ENCODE peak calls at places on chromosomes 2 and 18, in six cellular contexts. D is colonic mucosa, A is AG04450, X is adrenal gland, C is substantia nigra, F is amniotic stem cell. S is an unnamed sample.

GRCh38 chr2:210203162-210203561 is 22.1 kb downstream of the ACADL start:
- DNase-seq in A (no peak), F (no peak), D (no peak), C (no peak), X (no peak), S (no peak)

GRCh38 chr2:108570416-108570815 is 36.1 kb downstream of the LIMS1 start:
- DNase-seq in F (no peak), X (no peak), A (no peak), C (no peak), D (no peak), S (no peak)

GRCh38 chr2:152200101-152200500 is 24.5 kb upstream of the STAM2 start:
- DNase-seq in D (no peak), A (no peak), F (no peak), X (no peak), C (no peak), S (no peak)

GRCh38 chr2:106020821-106021316 is 173.2 kb downstream of the UXS1 start:
- DNase-seq in A (no peak), C (no peak), F (no peak), D (no peak), X (no peak), S (no peak)

GRCh38 chr18:45324489-45325111 is 290.7 kb upstream of the SLC14A2 start:
- DNase-seq in D (peak; percentile 22), F (no peak), A (peak; percentile 11), C (no peak), X (peak; percentile 26), S (peak; percentile 63)

GRCh38 chr2:159010963-159011362 is 42.5 kb downstream of the TANC1 start:
- DNase-seq in X (no peak), A (no peak), F (no peak), C (no peak), D (no peak), S (no peak)

GRCh38 chr18:26919656-26920055 is 54.1 kb upstream of the AQP4 start:
- DNase-seq in C (no peak), A (no peak), F (no peak), X (no peak), D (no peak), S (peak; percentile 45)

GRCh38 chr2:201261911-201262310 is 1.6 kb downstream of the CASP8 start:
- DNase-seq in D (no peak), F (no peak), A (no peak), C (no peak), X (no peak), S (no peak)

GRCh38 chr2:55902971-55903370 is 20.6 kb downstream of the EFEMP1 start:
- DNase-seq in A (no peak), D (no peak), X (no peak), F (no peak), C (no peak), S (no peak)

GRCh38 chr18:45014047-45014501 is 333.4 kb downstream of the SETBP1 start:
- DNase-seq in A (peak; percentile 49), F (peak; percentile 74), X (peak; percentile 13), C (no peak), D (no peak), S (no peak)

GRCh38 chr2:186977433-186978045 is 128.6 kb upstream of the ZSWIM2 start:
- DNase-seq in A (no peak), F (no peak), X (no peak), D (no peak), C (no peak), S (no peak)

GRCh38 chr2:9752441-9753275 is 90.6 kb upstream of the TAF1B start:
- DNase-seq in C (no peak), F (no peak), D (no peak), A (peak; percentile 32), X (no peak), S (no peak)

GRCh38 chr2:17621781-17622180 is 81.3 kb downstream of the VSNL1 start:
- DNase-seq in X (peak; percentile 7), A (no peak), C (no peak), D (no peak), F (no peak), S (no peak)

GRCh38 chr2:85523906-85524566 is 14.9 kb upstream of the MAT2A start:
- DNase-seq in X (no peak), A (no peak), D (no peak), F (no peak), C (no peak), S (no peak)

GRCh38 chr2:230930928-230931555 is 6.0 kb upstream of the GPR55 start:
- DNase-seq in C (no peak), F (no peak), D (no peak), A (no peak), X (no peak), S (no peak)

GRCh38 chr2:227000123-227000522 is 163.9 kb downstream of the COL4A4 start:
- DNase-seq in C (no peak), D (no peak), X (no peak), F (no peak), A (no peak), S (no peak)

GRCh38 chr2:12456293-12457151 is 260.2 kb upstream of the TRIB2 start:
- DNase-seq in D (peak; percentile 79), A (peak; percentile 98), X (peak; percentile 99), C (no peak), F (peak; percentile 76), S (peak; percentile 93)

GRCh38 chr2:109558076-109558882 is 55.5 kb downstream of the SEPTIN10 start:
- DNase-seq in D (peak; percentile 39), X (no peak), C (no peak), A (no peak), F (no peak), S (no peak)

GRCh38 chr2:234754126-234754525 is 197.7 kb upstream of the SH3BP4 start:
- DNase-seq in F (no peak), C (no peak), D (no peak), A (no peak), X (no peak), S (no peak)

GRCh38 chr18:23093772-23094171 is 41.5 kb upstream of the CABLES1 start:
- DNase-seq in X (no peak), C (no peak), F (no peak), A (no peak), D (no peak), S (no peak)

GRCh38 chr2:25215948-25216679 is 47.7 kb upstream of the POMC start:
- DNase-seq in C (peak; percentile 58), X (peak; percentile 80), F (no peak), A (no peak), D (peak; percentile 80), S (peak; percentile 65)

GRCh38 chr2:145379934-145380333 is 860.0 kb upstream of the ZEB2 start:
- DNase-seq in X (no peak), C (no peak), D (no peak), A (no peak), F (no peak), S (no peak)

GRCh38 chr2:16228471-16228870 is 288.1 kb downstream of the MYCN start:
- DNase-seq in A (no peak), C (no peak), X (no peak), F (no peak), D (no peak), S (no peak)

GRCh38 chr2:219309278-219309677 is at the start of gene PTPRN:
- DNase-seq in C (no peak), A (peak; percentile 36), D (no peak), X (no peak), F (no peak), S (no peak)

GRCh38 chr2:144379891-144380311 is 140.0 kb downstream of the ZEB2 start:
- DNase-seq in F (no peak), C (no peak), X (no peak), A (no peak), D (no peak), S (no peak)